ENCODE peak calls at places on chromosomes 2 and 18, in nine cellular contexts. K is tibial artery, C is suprapubic skin, W is pancreas, F is body of pancreas, Q is hepatocyte, Y is aorta, B is mucosa of descending colon, A is astrocyte. O is an unnamed sample. For H3K9me3, the result is how much of the 10 kb centered on the place peaks cover.

GRCh38 chr2:163132850-163133249 is 294.3 kb upstream of the KCNH7 start:
- DNase-seq in K (no peak), C (no peak), W (no peak), F (no peak), Q (no peak), Y (no peak), B (no peak), A (peak), O (no peak)

GRCh38 chr2:120436885-120437603 is 91.1 kb downstream of the INHBB start:
- DNase-seq in K (no peak), C (peak), W (no peak), F (peak), Q (peak), Y (no peak), B (no peak), A (no peak), O (peak)

GRCh38 chr2:223469270-223470057 is 132.7 kb downstream of the SCG2 start:
- DNase-seq in K (peak), C (peak), W (no peak), F (peak), Q (peak), Y (peak), B (peak), A (peak), O (no peak)

GRCh38 chr2:40213071-40213470 is 238.8 kb downstream of the SLC8A1 start:
- DNase-seq in K (no peak), C (no peak), W (no peak), F (no peak), Q (no peak), Y (no peak), B (no peak), A (peak), O (no peak)

GRCh38 chr2:186772579-186772978 is 76.4 kb downstream of the ZSWIM2 start:
- DNase-seq in K (no peak), C (no peak), W (no peak), F (no peak), Q (no peak), Y (no peak), B (no peak), A (no peak), O (no peak)

GRCh38 chr2:37344453-37345361 is at the start of gene QPCT:
- DNase-seq in K (peak), C (peak), W (peak), F (peak), Q (no peak), Y (peak), B (peak), A (peak), O (peak)

GRCh38 chr18:62935994-62936393 is 220.7 kb downstream of the PHLPP1 start:
- DNase-seq in K (no peak), C (no peak), W (no peak), F (no peak), Q (no peak), Y (no peak), B (no peak), A (no peak), O (no peak)

GRCh38 chr18:47215554-47216138 is 35.8 kb downstream of the SKOR2 start:
- DNase-seq in K (no peak), C (no peak), W (no peak), F (peak), Q (peak), Y (no peak), B (no peak), A (peak), O (no peak)

GRCh38 chr2:101277111-101277510 is 24.4 kb downstream of the CNOT11 start:
- DNase-seq in K (no peak), C (no peak), W (no peak), F (peak), Q (peak), Y (no peak), B (no peak), A (peak), O (no peak)

GRCh38 chr2:146414456-146414855 is 1430.4 kb upstream of the ACVR2A start:
- DNase-seq in K (no peak), C (no peak), W (no peak), F (no peak), Q (no peak), Y (no peak), B (no peak), A (no peak), O (no peak)

GRCh38 chr18:76265375-76266225 is 229.4 kb downstream of the ZNF516 start:
- DNase-seq in K (peak), C (no peak), W (no peak), F (peak), Q (peak), Y (no peak), B (no peak), A (no peak), O (no peak)

GRCh38 chr2:68319397-68320117 is at the start of gene CNRIP1:
- DNase-seq in K (peak), C (peak), W (peak), F (peak), Q (peak), Y (peak), B (peak), A (peak), O (no peak)

GRCh38 chr18:62102221-62102620 is 84.6 kb downstream of the PIGN start:
- DNase-seq in K (no peak), C (no peak), W (no peak), F (no peak), Q (no peak), Y (no peak), B (no peak), A (no peak), O (no peak)

GRCh38 chr2:60152226-60152833 is 401.1 kb downstream of the BCL11A start:
- DNase-seq in K (no peak), C (no peak), W (no peak), F (no peak), Q (peak), Y (no peak), B (no peak), A (no peak), O (no peak)

GRCh38 chr2:105143467-105144127 is 97.9 kb upstream of the GPR45 start:
- DNase-seq in K (no peak), C (no peak), W (no peak), F (no peak), Q (peak), Y (no peak), B (peak), A (peak), O (peak)

GRCh38 chr2:85613717-85614515 is 2.0 kb upstream of the C2orf68 start:
- DNase-seq in K (no peak), C (no peak), W (peak), F (no peak), Q (no peak), Y (no peak), B (no peak), A (no peak), O (no peak)

GRCh38 chr18:44518091-44518490 is 162.6 kb upstream of the SETBP1 start:
- DNase-seq in K (no peak), C (no peak), W (no peak), F (no peak), Q (no peak), Y (no peak), B (no peak), A (no peak), O (no peak)

GRCh38 chr18:79366177-79367094 is 29.3 kb upstream of the NFATC1 start:
- DNase-seq in K (no peak), C (no peak), W (no peak), F (no peak), Q (no peak), Y (no peak), B (no peak), A (peak), O (no peak)

GRCh38 chr18:42310956-42311355 is 355.9 kb downstream of the PIK3C3 start:
- DNase-seq in K (no peak), C (peak), W (no peak), F (no peak), Q (no peak), Y (no peak), B (no peak), A (peak), O (no peak)

GRCh38 chr18:33729556-33729955 is 151.5 kb downstream of the ASXL3 start:
- DNase-seq in K (no peak), C (no peak), W (no peak), F (no peak), Q (no peak), Y (no peak), B (no peak), A (no peak), O (no peak)

GRCh38 chr2:206154197-206154596 is 5.0 kb downstream of the NDUFS1 start:
- DNase-seq in K (no peak), C (no peak), W (no peak), F (no peak), Q (peak), Y (no peak), B (no peak), A (no peak), O (no peak)

GRCh38 chr18:12296457-12296856 is 11.6 kb upstream of the TUBB6 start:
- DNase-seq in K (peak), C (peak), W (no peak), F (no peak), Q (no peak), Y (peak), B (no peak), A (no peak), O (no peak)

GRCh38 chr2:49146412-49146811 is 7.9 kb downstream of the FSHR start:
- DNase-seq in K (no peak), C (no peak), W (no peak), F (no peak), Q (no peak), Y (no peak), B (no peak), A (no peak), O (no peak)

GRCh38 chr2:215900203-215900611 is 113.1 kb downstream of the MREG start:
- DNase-seq in K (peak), C (peak), W (no peak), F (peak), Q (peak), Y (no peak), B (no peak), A (no peak), O (no peak)

GRCh38 chr18:62450546-62451395 is 72.1 kb upstream of the ZCCHC2 start:
- DNase-seq in K (peak), C (peak), W (peak), F (peak), Q (peak), Y (peak), B (no peak), A (peak), O (no peak)

GRCh38 chr2:180882959-180883358 is 97.4 kb upstream of the UBE2E3 start:
- DNase-seq in K (no peak), C (no peak), W (no peak), F (no peak), Q (no peak), Y (no peak), B (no peak), A (no peak), O (no peak)

GRCh38 chr18:23155537-23155936 is 20.3 kb downstream of the CABLES1 start:
- DNase-seq in K (no peak), C (no peak), W (no peak), F (no peak), Q (no peak), Y (no peak), B (no peak), A (no peak), O (no peak)

GRCh38 chr2:227932403-227932802 is 61.0 kb downstream of the DAW1 start:
- DNase-seq in K (no peak), C (no peak), W (no peak), F (no peak), Q (peak), Y (no peak), B (no peak), A (no peak), O (no peak)

GRCh38 chr2:217223222-217223930 is 363.5 kb upstream of the TNP1 start:
- DNase-seq in K (no peak), C (no peak), W (no peak), F (peak), Q (no peak), Y (no peak), B (no peak), A (peak), O (no peak)

GRCh38 chr2:31428001-31428418 is 13.5 kb upstream of the XDH start:
- DNase-seq in K (no peak), C (no peak), W (no peak), F (no peak), Q (no peak), Y (no peak), B (no peak), A (no peak), O (no peak)

GRCh38 chr18:76953186-76953982 is 131.0 kb downstream of the ZNF236 start:
- DNase-seq in K (peak), C (no peak), W (peak), F (peak), Q (no peak), Y (peak), B (peak), A (peak), O (no peak)

GRCh38 chr18:52311331-52311730 is 28.7 kb upstream of the DCC start:
- DNase-seq in K (no peak), C (no peak), W (no peak), F (no peak), Q (no peak), Y (no peak), B (no peak), A (no peak), O (no peak)

GRCh38 chr2:84939426-84940087 is 31.4 kb upstream of the KCMF1 start:
- DNase-seq in K (no peak), C (no peak), W (no peak), F (peak), Q (no peak), Y (no peak), B (peak), A (no peak), O (peak)

GRCh38 chr2:51293566-51294200 is 261.8 kb upstream of the NRXN1 start:
- DNase-seq in K (no peak), C (no peak), W (no peak), F (no peak), Q (no peak), Y (no peak), B (no peak), A (no peak), O (no peak)

GRCh38 chr2:51297488-51297887 is 265.6 kb upstream of the NRXN1 start:
- DNase-seq in K (no peak), C (no peak), W (no peak), F (no peak), Q (peak), Y (no peak), B (no peak), A (peak), O (no peak)

GRCh38 chr2:51290725-51291124 is 258.8 kb upstream of the NRXN1 start:
- DNase-seq in K (no peak), C (no peak), W (no peak), F (no peak), Q (no peak), Y (no peak), B (no peak), A (peak), O (no peak)

GRCh38 chr2:51289045-51289444 is 257.1 kb upstream of the NRXN1 start:
- DNase-seq in K (no peak), C (no peak), W (no peak), F (no peak), Q (no peak), Y (no peak), B (no peak), A (no peak), O (no peak)

GRCh38 chr2:51291762-51292370 is 259.9 kb upstream of the NRXN1 start:
- DNase-seq in K (no peak), C (no peak), W (no peak), F (no peak), Q (no peak), Y (no peak), B (no peak), A (peak), O (no peak)
- H3K4me3 ChIP-seq in K (no peak), C (no peak), W (no peak), F (no peak), Q (no peak), Y (no peak), B (no peak), A (no peak), O (no peak)

GRCh38 chr18:71036783-71037182 is 747.9 kb downstream of the SOCS6 start:
- DNase-seq in K (no peak), C (no peak), W (no peak), F (no peak), Q (no peak), Y (no peak), B (no peak), A (peak), O (no peak)
- H3K9me3 ChIP-seq in K (under half), C (under half), W (under half), F (under half), Q (under half), Y (under half), B (under half), A (under half), O (under half)

GRCh38 chr2:195307751-195308150 is 349.3 kb upstream of the SLC39A10 start:
- DNase-seq in K (no peak), C (no peak), W (no peak), F (no peak), Q (peak), Y (no peak), B (peak), A (no peak), O (no peak)

GRCh38 chr2:195312662-195313061 is 344.4 kb upstream of the SLC39A10 start:
- DNase-seq in K (no peak), C (no peak), W (no peak), F (no peak), Q (no peak), Y (no peak), B (no peak), A (no peak), O (no peak)

GRCh38 chr2:195304310-195304709 is 352.7 kb upstream of the SLC39A10 start:
- DNase-seq in K (no peak), C (no peak), W (no peak), F (no peak), Q (peak), Y (no peak), B (no peak), A (no peak), O (no peak)

GRCh38 chr2:195313976-195314375 is 343.1 kb upstream of the SLC39A10 start:
- DNase-seq in K (no peak), C (no peak), W (no peak), F (no peak), Q (no peak), Y (no peak), B (no peak), A (no peak), O (no peak)

GRCh38 chr2:195308163-195308562 is 348.9 kb upstream of the SLC39A10 start:
- DNase-seq in K (no peak), C (no peak), W (no peak), F (no peak), Q (no peak), Y (no peak), B (no peak), A (no peak), O (no peak)
- H3K4me3 ChIP-seq in K (no peak), C (no peak), W (no peak), F (no peak), Q (no peak), Y (no peak), B (no peak), A (no peak), O (no peak)

GRCh38 chr2:157759855-157760254 is 116.3 kb downstream of the ACVR1 start:
- DNase-seq in K (no peak), C (no peak), W (no peak), F (no peak), Q (no peak), Y (no peak), B (no peak), A (no peak), O (no peak)
- H3K9me3 ChIP-seq in K (under half), C (under half), W (under half), F (under half), Q (under half), Y (under half), B (under half), A (under half), O (under half)

DNA sequence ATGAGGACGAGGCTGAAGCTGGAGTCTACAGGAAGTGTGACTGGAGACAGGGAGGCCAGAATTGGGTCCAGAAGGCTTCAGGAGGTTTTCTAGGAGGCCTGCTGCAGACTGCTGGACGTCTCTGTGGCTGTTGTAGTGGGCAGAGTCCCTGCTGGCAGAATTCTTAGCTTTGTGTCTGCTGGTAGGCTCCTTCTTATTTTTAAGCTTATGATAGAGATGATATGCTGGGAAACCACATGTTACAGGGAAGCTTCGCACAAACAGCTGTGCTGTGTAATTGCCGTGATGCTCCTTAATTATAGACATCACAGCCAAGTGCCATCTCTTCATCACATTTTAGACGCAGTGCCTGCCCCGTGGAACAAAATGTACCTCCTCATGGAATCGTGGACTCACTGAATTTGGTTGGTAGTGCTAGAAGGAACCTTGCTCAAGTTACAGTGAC is 143.9 kb downstream of the FHOD3 start:
- DNase-seq in K (no peak), C (no peak), W (no peak), F (no peak), Q (no peak), Y (no peak), B (no peak), A (no peak), O (no peak)
- H3K4me3 ChIP-seq in K (no peak), C (no peak), W (no peak), F (no peak), Q (no peak), Y (no peak), B (no peak), A (no peak), O (no peak)

GRCh38 chr2:125398738-125399473 is 1257.1 kb upstream of the GYPC start:
- DNase-seq in K (no peak), C (no peak), W (no peak), F (no peak), Q (no peak), Y (no peak), B (no peak), A (no peak), O (no peak)
- H3K9me3 ChIP-seq in K (under half), C (under half), W (under half), F (under half), Q (under half), Y (under half), B (under half), A (under half), O (under half)

DNA sequence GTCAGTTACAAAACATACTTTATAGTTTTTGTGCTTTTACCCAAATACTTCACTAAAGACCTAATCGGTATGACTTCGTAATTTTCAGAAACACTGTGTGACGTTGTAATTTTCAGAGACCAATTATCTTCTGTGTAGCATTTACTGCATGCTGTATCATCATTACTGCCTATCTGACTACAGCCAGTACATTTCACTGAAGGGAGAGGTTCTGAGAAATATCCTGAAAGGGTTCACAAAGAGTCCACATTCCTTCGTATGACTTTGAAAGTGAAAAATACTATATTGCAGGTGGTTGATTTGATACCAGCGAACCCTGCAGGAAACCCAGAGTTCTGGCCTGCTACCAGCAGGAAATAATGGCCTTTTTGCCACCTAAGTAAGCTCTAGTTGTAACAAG is 155.4 kb downstream of the ARHGAP28 start:
- DNase-seq in K (no peak), C (no peak), W (no peak), F (no peak), Q (no peak), Y (no peak), B (no peak), A (peak), O (no peak)
- H3K4me3 ChIP-seq in K (no peak), C (peak), W (no peak), F (no peak), Q (no peak), Y (no peak), B (no peak), A (no peak), O (no peak)